ENCODE peak calls at places on chromosomes 7 and 10, in ten cellular contexts. V is H9, N is A549, X is hepatocyte, S is K562, F is fibroblast of lung, T is GM23248, C is neural progenitor cell, E is astrocyte, H is PC-9. P is an unnamed sample.
A peak's percentile ranks its signal among the peaks of the same experiment; 100 is the strongest.

GRCh38 chr10:73840056-73840402 is 28.6 kb upstream of the NDST2 start:
- DNase-seq in V (no peak), N (no peak), X (no peak), S (no peak), F (no peak), T (no peak), C (no peak), E (no peak), H (no peak), P (no peak)

GRCh38 chr7:112573302-112574039 is 92.7 kb downstream of the LSMEM1 start:
- DNase-seq in V (no peak), N (no peak), X (no peak), S (peak; percentile 95), F (peak; percentile 32), T (peak; percentile 29), C (no peak), E (peak; percentile 16), H (no peak), P (peak; percentile 25)

GRCh38 chr7:35254496-35255416 is 856 bp upstream of the TBX20 start:
- DNase-seq in V (no peak), N (no peak), X (peak; percentile 28), S (no peak), F (no peak), T (no peak), C (peak; percentile 67), E (no peak), H (no peak), P (no peak)

GRCh38 chr7:85695041-85695990 is 508.5 kb upstream of the SEMA3D start:
- DNase-seq in V (no peak), N (peak; percentile 25), X (peak; percentile 16), S (no peak), F (peak; percentile 28), T (peak; percentile 74), C (no peak), E (peak; percentile 16), H (peak; percentile 31), P (peak; percentile 95)

GRCh38 chr7:41696323-41696916 is 6.5 kb downstream of the INHBA start:
- DNase-seq in V (peak; percentile 81), N (peak; percentile 58), X (peak; percentile 91), S (peak; percentile 67), F (peak; percentile 90), T (peak; percentile 89), C (peak; percentile 90), E (no peak), H (peak; percentile 80), P (peak; percentile 88)

GRCh38 chr7:2048006-2048405 is 184.7 kb downstream of the MAD1L1 start:
- DNase-seq in V (no peak), N (no peak), X (no peak), S (no peak), F (no peak), T (no peak), C (no peak), E (no peak), H (no peak), P (no peak)

GRCh38 chr10:74333174-74333573 is 182.2 kb downstream of the ADK start:
- DNase-seq in V (no peak), N (no peak), X (no peak), S (no peak), F (peak; percentile 79), T (peak; percentile 89), C (no peak), E (peak; percentile 76), H (no peak), P (no peak)

GRCh38 chr10:110664483-110665420 is 20.6 kb downstream of the RBM20 start:
- DNase-seq in V (no peak), N (no peak), X (peak; percentile 65), S (peak; percentile 90), F (peak; percentile 92), T (peak; percentile 93), C (no peak), E (peak; percentile 88), H (peak; percentile 72), P (peak; percentile 94)

GRCh38 chr7:130894146-130895005 is 160.4 kb upstream of the KLF14 start:
- DNase-seq in V (no peak), N (peak; percentile 80), X (no peak), S (peak; percentile 62), F (peak; percentile 78), T (peak; percentile 84), C (no peak), E (peak; percentile 72), H (peak; percentile 99), P (peak; percentile 80)

GRCh38 chr10:125006921-125007391 is 65.0 kb downstream of the ZRANB1 start:
- DNase-seq in V (no peak), N (no peak), X (peak; percentile 49), S (no peak), F (no peak), T (peak; percentile 86), C (no peak), E (no peak), H (no peak), P (no peak)

GRCh38 chr7:44078521-44078920 is 3.8 kb downstream of the POLM start:
- DNase-seq in V (no peak), N (no peak), X (no peak), S (no peak), F (no peak), T (no peak), C (no peak), E (no peak), H (no peak), P (no peak)

GRCh38 chr10:93309062-93309461 is 173.1 kb downstream of the MYOF start:
- DNase-seq in V (no peak), N (no peak), X (no peak), S (no peak), F (peak; percentile 51), T (peak; percentile 56), C (no peak), E (peak; percentile 51), H (no peak), P (no peak)

GRCh38 chr7:137069249-137069963 is 201.0 kb downstream of the CHRM2 start:
- DNase-seq in V (no peak), N (no peak), X (no peak), S (no peak), F (no peak), T (no peak), C (peak; percentile 14), E (no peak), H (no peak), P (no peak)

GRCh38 chr10:79488303-79488702 is 24.0 kb upstream of the EIF5AL1 start:
- DNase-seq in V (peak; percentile 36), N (peak; percentile 63), X (peak; percentile 81), S (no peak), F (peak; percentile 93), T (peak; percentile 96), C (no peak), E (peak; percentile 88), H (peak; percentile 80), P (peak; percentile 100)

GRCh38 chr10:112208981-112209380 is 25.4 kb upstream of the GPAM start:
- DNase-seq in V (no peak), N (no peak), X (no peak), S (no peak), F (peak; percentile 40), T (peak; percentile 95), C (no peak), E (peak; percentile 22), H (no peak), P (no peak)

GRCh38 chr10:85795460-85795859 is 571.1 kb downstream of the GRID1 start:
- DNase-seq in V (no peak), N (no peak), X (no peak), S (no peak), F (no peak), T (no peak), C (no peak), E (no peak), H (no peak), P (no peak)
- H3K4me2 ChIP-seq in V (no peak overlapping the region), N (no peak overlapping the region), X (no peak overlapping the region), S (no peak overlapping the region), F (no peak overlapping the region), T (no peak overlapping the region), C (no peak overlapping the region), E (no peak overlapping the region), H (no peak overlapping the region), P (no peak overlapping the region)

GRCh38 chr10:4038000-4038399 is 253.0 kb upstream of the KLF6 start:
- DNase-seq in V (no peak), N (no peak), X (no peak), S (no peak), F (no peak), T (no peak), C (no peak), E (no peak), H (no peak), P (no peak)

GRCh38 chr10:4033341-4033896 is 248.4 kb upstream of the KLF6 start:
- DNase-seq in V (no peak), N (no peak), X (no peak), S (no peak), F (no peak), T (no peak), C (no peak), E (no peak), H (no peak), P (no peak)

GRCh38 chr10:4034907-4035581 is 250.0 kb upstream of the KLF6 start:
- DNase-seq in V (no peak), N (no peak), X (peak; percentile 27), S (no peak), F (no peak), T (peak; percentile 69), C (no peak), E (no peak), H (no peak), P (no peak)
- H3K27ac ChIP-seq in V (no peak overlapping the region), N (no peak overlapping the region), X (peak overlapping the region; percentile 59), S (no peak overlapping the region), F (peak overlapping the region; percentile 66), T (peak overlapping the region; percentile 33), C (no peak overlapping the region), E (no peak overlapping the region), H (no peak overlapping the region), P (no peak overlapping the region)

DNA sequence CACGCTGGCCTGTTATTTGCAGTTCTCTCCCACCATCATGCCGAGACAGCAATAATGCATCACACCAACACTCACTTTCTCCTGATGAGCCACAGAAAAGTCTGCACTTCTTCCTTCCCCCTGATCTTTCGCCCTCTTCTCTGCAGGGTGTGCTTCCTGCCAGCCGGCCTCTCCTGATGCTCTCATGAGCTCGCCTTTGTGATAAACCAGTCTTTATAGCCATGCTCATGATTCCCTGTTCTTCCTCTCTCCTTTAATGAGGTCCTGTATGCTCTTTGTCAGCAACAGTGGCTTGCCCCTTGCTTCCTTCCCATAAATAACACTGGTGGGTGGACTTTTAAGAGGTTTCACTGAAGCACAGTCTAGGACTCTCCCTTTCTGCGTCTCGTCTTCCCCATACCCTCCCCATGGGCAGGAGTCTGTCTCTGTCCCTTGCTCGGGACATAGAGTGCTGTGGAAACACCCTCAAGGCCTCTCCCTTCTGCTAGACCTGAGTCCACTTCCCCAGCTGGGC is 133.9 kb downstream of the C10orf105 start:
- DNase-seq in V (no peak), N (no peak), X (no peak), S (no peak), F (no peak), T (no peak), C (no peak), E (no peak), H (no peak), P (no peak)
- H3K4me2 ChIP-seq in V (no peak overlapping the region), N (no peak overlapping the region), X (no peak overlapping the region), S (no peak overlapping the region), F (no peak overlapping the region), T (no peak overlapping the region), C (no peak overlapping the region), E (peak overlapping the region; percentile 79), H (no peak overlapping the region), P (no peak overlapping the region)

DNA sequence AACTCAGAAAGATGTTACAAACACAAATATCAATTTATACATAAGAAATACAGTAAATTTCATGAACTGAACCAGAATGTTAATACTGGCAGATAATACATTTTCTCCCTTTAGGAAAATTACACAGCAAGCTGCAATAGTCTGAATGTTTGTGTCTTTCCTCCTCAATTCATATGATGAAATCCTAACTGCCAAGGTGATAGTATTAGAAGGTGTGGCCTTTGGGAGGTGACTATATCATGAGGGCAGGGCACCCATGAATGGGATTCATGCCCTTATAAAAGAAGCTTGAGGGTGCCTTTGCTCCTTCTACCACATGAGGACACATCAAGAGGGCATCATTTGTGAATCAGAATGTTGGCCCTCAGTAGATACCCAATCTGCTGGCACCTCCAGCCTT is 64.3 kb upstream of the GPR22 start:
- DNase-seq in V (no peak), N (no peak), X (no peak), S (no peak), F (no peak), T (no peak), C (no peak), E (no peak), H (peak; percentile 4), P (peak; percentile 55)
- H3K27ac ChIP-seq in V (no peak overlapping the region), N (no peak overlapping the region), X (no peak overlapping the region), S (peak overlapping the region; percentile 13), F (no peak overlapping the region), T (no peak overlapping the region), C (no peak overlapping the region), E (no peak overlapping the region), H (peak overlapping the region; percentile 93), P (peak overlapping the region; percentile 11)

P was measured in PC-3.